ENCODE peak calls at places on chromosomes 13 and 19, in nine cellular contexts. J, G, U, V, C, X, R, Z and P are unnamed samples.

GRCh38 chr19:11194657-11195056 is 2.7 kb downstream of the KANK2 start:
- DNase-seq in J (no peak), G (no peak), U (no peak), V (no peak), C (no peak), X (no peak), R (no peak), Z (no peak), P (no peak)

GRCh38 chr19:46955114-46955812 is 64.4 kb upstream of the NPAS1 start:
- DNase-seq in J (no peak), G (peak), U (peak), V (no peak), C (peak), X (no peak), R (no peak), Z (no peak), P (peak)

GRCh38 chr19:36215276-36216171 is 618 bp downstream of the ZNF146 start:
- DNase-seq in J (no peak), G (peak), U (no peak), V (peak), C (no peak), X (no peak), R (no peak), Z (peak), P (no peak)

GRCh38 chr19:42254083-42254849 is 662 bp downstream of the ERF start:
- DNase-seq in J (peak), G (no peak), U (peak), V (peak), C (peak), X (no peak), R (peak), Z (peak), P (peak)

GRCh38 chr19:38830039-38830733 is 1.4 kb downstream of the ECH1 start:
- DNase-seq in J (no peak), G (no peak), U (no peak), V (no peak), C (peak), X (no peak), R (no peak), Z (no peak), P (no peak)

GRCh38 chr13:58165617-58166016 is 534.1 kb downstream of the PCDH17 start:
- DNase-seq in J (no peak), G (no peak), U (no peak), V (no peak), C (no peak), X (no peak), R (no peak), Z (peak), P (no peak)

GRCh38 chr19:34057155-34057554 is 115.1 kb upstream of the LSM14A start:
- DNase-seq in J (no peak), G (no peak), U (no peak), V (no peak), C (no peak), X (no peak), R (no peak), Z (no peak), P (no peak)

GRCh38 chr13:25847145-25847544 is 204.7 kb downstream of the SHISA2 start:
- DNase-seq in J (no peak), G (no peak), U (no peak), V (no peak), C (no peak), X (no peak), R (no peak), Z (no peak), P (no peak)

GRCh38 chr13:40611004-40611403 is 55.4 kb downstream of the FOXO1 start:
- DNase-seq in J (no peak), G (no peak), U (no peak), V (no peak), C (no peak), X (no peak), R (no peak), Z (no peak), P (no peak)

GRCh38 chr13:110418944-110419343 is 111.9 kb downstream of the COL4A2 start:
- DNase-seq in J (peak), G (no peak), U (no peak), V (no peak), C (no peak), X (no peak), R (no peak), Z (no peak), P (no peak)

GRCh38 chr13:20128459-20128927 is 32.4 kb downstream of the GJA3 start:
- DNase-seq in J (no peak), G (no peak), U (no peak), V (no peak), C (no peak), X (no peak), R (no peak), Z (peak), P (no peak)

GRCh38 chr13:20136781-20137703 is 23.8 kb downstream of the GJA3 start:
- DNase-seq in J (no peak), G (no peak), U (no peak), V (peak), C (no peak), X (no peak), R (no peak), Z (no peak), P (peak)

GRCh38 chr19:13918726-13919411 is 12.9 kb downstream of the CC2D1A start:
- DNase-seq in J (no peak), G (no peak), U (no peak), V (no peak), C (no peak), X (no peak), R (no peak), Z (no peak), P (no peak)

GRCh38 chr13:97559030-97559429 is 125.1 kb downstream of the RAP2A start:
- DNase-seq in J (no peak), G (no peak), U (no peak), V (no peak), C (no peak), X (no peak), R (no peak), Z (no peak), P (no peak)

GRCh38 chr13:97125051-97125809 is 96.9 kb upstream of the MBNL2 start:
- DNase-seq in J (no peak), G (peak), U (no peak), V (peak), C (peak), X (no peak), R (peak), Z (no peak), P (no peak)

GRCh38 chr19:35816846-35817245 is 4.2 kb upstream of the PRODH2 start:
- DNase-seq in J (no peak), G (no peak), U (no peak), V (no peak), C (no peak), X (no peak), R (no peak), Z (no peak), P (no peak)

GRCh38 chr13:22061371-22061805 is 390.5 kb downstream of the FGF9 start:
- DNase-seq in J (no peak), G (no peak), U (peak), V (peak), C (no peak), X (no peak), R (no peak), Z (peak), P (peak)

GRCh38 chr13:109785141-109785891 is 1.1 kb downstream of the IRS2 start:
- DNase-seq in J (peak), G (no peak), U (peak), V (no peak), C (peak), X (no peak), R (no peak), Z (peak), P (peak)

GRCh38 chr13:44305845-44306244 is 67.8 kb upstream of the SERP2 start:
- DNase-seq in J (no peak), G (no peak), U (no peak), V (no peak), C (peak), X (no peak), R (peak), Z (peak), P (no peak)

GRCh38 chr13:111616203-111616602 is 295.8 kb downstream of the TEX29 start:
- DNase-seq in J (no peak), G (no peak), U (no peak), V (no peak), C (no peak), X (no peak), R (no peak), Z (no peak), P (no peak)

GRCh38 chr13:48891586-48891985 is 84.1 kb upstream of the FNDC3A start:
- DNase-seq in J (no peak), G (no peak), U (no peak), V (no peak), C (peak), X (no peak), R (no peak), Z (no peak), P (no peak)

GRCh38 chr13:99260216-99260615 is 2.0 kb upstream of the GPR18 start:
- DNase-seq in J (no peak), G (no peak), U (no peak), V (no peak), C (no peak), X (no peak), R (no peak), Z (no peak), P (no peak)

GRCh38 chr13:64538711-64539110 is 2691.4 kb downstream of the PCDH9 start:
- DNase-seq in J (no peak), G (no peak), U (no peak), V (no peak), C (no peak), X (no peak), R (no peak), Z (no peak), P (no peak)

GRCh38 chr13:105471683-105472082 is 1063.8 kb downstream of the EFNB2 start:
- DNase-seq in J (no peak), G (no peak), U (no peak), V (no peak), C (no peak), X (no peak), R (no peak), Z (no peak), P (no peak)

GRCh38 chr19:5651361-5651760 is 28.5 kb downstream of the SAFB start:
- DNase-seq in J (no peak), G (no peak), U (no peak), V (no peak), C (no peak), X (no peak), R (no peak), Z (no peak), P (no peak)

GRCh38 chr19:13990085-13990484 is 16.0 kb downstream of the RFX1 start:
- DNase-seq in J (no peak), G (no peak), U (no peak), V (no peak), C (no peak), X (no peak), R (no peak), Z (no peak), P (no peak)